ENCODE peak calls at places on chromosomes 2 and 18, in nine cellular contexts. T, X, Z, M, J, V, D, C and P are unnamed samples.

GRCh38 chr2:204177977-204178522 is 241.5 kb downstream of the ICOS start:
- DNase-seq in T (no peak), X (peak; percentile 16), Z (no peak), M (peak; percentile 49), J (no peak), V (no peak), D (peak; percentile 4), C (peak; percentile 16), P (peak; percentile 48)

GRCh38 chr2:230430957-230431635 is 15.1 kb downstream of the SP100 start:
- DNase-seq in T (no peak), X (no peak), Z (no peak), M (no peak), J (no peak), V (no peak), D (no peak), C (no peak), P (no peak)

GRCh38 chr2:127233710-127234109 is 13.6 kb upstream of the CYP27C1 start:
- DNase-seq in T (no peak), X (no peak), Z (no peak), M (no peak), J (no peak), V (no peak), D (no peak), C (no peak), P (no peak)

GRCh38 chr2:201137505-201138400 is 21.8 kb downstream of the CFLAR start:
- DNase-seq in T (no peak), X (no peak), Z (no peak), M (no peak), J (no peak), V (no peak), D (no peak), C (no peak), P (no peak)

GRCh38 chr2:147149589-147150245 is 695.1 kb upstream of the ACVR2A start:
- DNase-seq in T (no peak), X (peak; percentile 47), Z (no peak), M (no peak), J (no peak), V (no peak), D (peak; percentile 69), C (peak; percentile 51), P (peak; percentile 26)

GRCh38 chr2:108573070-108573469 is 38.8 kb downstream of the LIMS1 start:
- DNase-seq in T (no peak), X (peak; percentile 84), Z (no peak), M (no peak), J (no peak), V (no peak), D (peak; percentile 91), C (peak; percentile 94), P (peak; percentile 71)

GRCh38 chr2:57881998-57882884 is 164.4 kb upstream of the VRK2 start:
- DNase-seq in T (no peak), X (peak; percentile 30), Z (peak; percentile 67), M (no peak), J (no peak), V (no peak), D (peak; percentile 38), C (peak; percentile 62), P (no peak)

GRCh38 chr2:185069107-185069506 is 470.8 kb downstream of the ZNF804A start:
- DNase-seq in T (no peak), X (no peak), Z (no peak), M (no peak), J (no peak), V (no peak), D (no peak), C (no peak), P (no peak)

GRCh38 chr2:110875384-110875725 is 143.0 kb downstream of the ACOXL start:
- DNase-seq in T (no peak), X (no peak), Z (no peak), M (no peak), J (no peak), V (no peak), D (no peak), C (no peak), P (no peak)

GRCh38 chr2:110873056-110873502 is 140.7 kb downstream of the ACOXL start:
- DNase-seq in T (no peak), X (no peak), Z (no peak), M (no peak), J (no peak), V (no peak), D (no peak), C (no peak), P (no peak)

GRCh38 chr2:110873597-110874525 is 141.5 kb downstream of the ACOXL start:
- DNase-seq in T (no peak), X (no peak), Z (no peak), M (no peak), J (no peak), V (no peak), D (no peak), C (no peak), P (no peak)

GRCh38 chr2:110876167-110876999 is 144.0 kb downstream of the ACOXL start:
- DNase-seq in T (no peak), X (no peak), Z (no peak), M (no peak), J (no peak), V (no peak), D (no peak), C (no peak), P (no peak)

DNA sequence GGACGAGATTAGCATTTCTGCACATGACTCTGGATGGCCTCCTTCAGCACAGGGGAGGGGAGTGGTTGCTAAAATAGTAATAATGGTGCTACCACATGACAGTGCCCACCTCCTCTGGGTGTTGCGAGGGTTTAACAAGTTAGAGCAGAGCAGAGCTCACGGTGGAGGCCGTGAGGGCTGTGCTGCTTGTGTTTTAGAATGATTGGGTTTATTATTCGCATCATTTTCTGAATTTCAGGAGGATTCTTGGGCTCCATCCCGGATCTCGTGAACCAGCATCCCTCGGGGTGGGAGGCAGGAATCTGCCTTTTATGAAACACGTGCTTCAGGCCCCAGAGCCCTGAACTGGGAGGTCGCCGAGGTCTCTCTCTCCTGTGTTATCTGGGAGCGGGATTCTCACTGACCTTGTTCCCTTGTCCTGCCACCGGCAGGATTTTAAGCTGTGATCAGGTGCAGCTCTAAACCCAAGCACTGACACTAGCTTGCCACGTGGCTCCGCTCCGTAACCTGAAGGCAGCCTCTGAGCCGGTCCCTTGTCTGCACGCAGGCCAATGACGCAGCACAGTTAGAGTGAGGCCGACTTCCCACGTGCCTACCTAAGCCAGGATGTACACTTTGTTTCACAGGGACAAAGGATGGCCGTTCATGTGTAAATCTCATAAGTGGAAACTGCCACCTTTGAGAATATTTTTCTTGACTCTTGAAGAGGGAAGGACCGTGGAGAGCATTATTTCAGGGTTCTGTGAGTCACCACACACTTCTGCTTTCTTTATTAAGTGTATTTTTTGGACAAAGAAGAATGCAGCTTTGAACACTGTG is 142.4 kb downstream of the ACOXL start:
- DNase-seq in T (no peak), X (no peak), Z (no peak), M (no peak), J (no peak), V (no peak), D (no peak), C (no peak), P (no peak)
- TF ChIP-seq CTCF in T (no peak), X (no peak), Z (no peak), M (no peak), J (no peak), V (no peak), D (no peak), C (no peak), P (no peak)

GRCh38 chr2:231706731-231707624 is 1.3 kb upstream of the PTMA start:
- DNase-seq in T (peak; percentile 90), X (peak; percentile 99), Z (peak; percentile 94), M (peak; percentile 99), J (peak; percentile 99), V (peak; percentile 97), D (peak; percentile 99), C (peak; percentile 99), P (peak; percentile 99)

GRCh38 chr2:231708773-231709635 is 679 bp downstream of the PTMA start:
- DNase-seq in T (no peak), X (peak; percentile 38), Z (no peak), M (peak; percentile 58), J (no peak), V (no peak), D (peak; percentile 37), C (peak; percentile 37), P (peak; percentile 32)

GRCh38 chr2:231709636-231709980 is 1.3 kb downstream of the PTMA start:
- DNase-seq in T (no peak), X (no peak), Z (no peak), M (no peak), J (no peak), V (no peak), D (peak; percentile 26), C (no peak), P (peak; percentile 22)

GRCh38 chr2:231707625-231708049 is 688 bp upstream of the PTMA start:
- DNase-seq in T (no peak), X (peak; percentile 55), Z (no peak), M (peak; percentile 52), J (peak; percentile 73), V (no peak), D (peak; percentile 26), C (peak; percentile 47), P (peak; percentile 50)

GRCh38 chr2:231708050-231708772 is at the start of gene PTMA:
- DNase-seq in T (peak; percentile 96), X (peak; percentile 100), Z (peak; percentile 88), M (peak; percentile 99), J (peak; percentile 100), V (peak; percentile 100), D (peak; percentile 100), C (peak; percentile 100), P (peak; percentile 100)
- TF ChIP-seq CTCF in T (no peak), X (no peak), Z (no peak), M (no peak), J (peak; percentile 38), V (no peak), D (no peak), C (no peak), P (no peak)

DNA sequence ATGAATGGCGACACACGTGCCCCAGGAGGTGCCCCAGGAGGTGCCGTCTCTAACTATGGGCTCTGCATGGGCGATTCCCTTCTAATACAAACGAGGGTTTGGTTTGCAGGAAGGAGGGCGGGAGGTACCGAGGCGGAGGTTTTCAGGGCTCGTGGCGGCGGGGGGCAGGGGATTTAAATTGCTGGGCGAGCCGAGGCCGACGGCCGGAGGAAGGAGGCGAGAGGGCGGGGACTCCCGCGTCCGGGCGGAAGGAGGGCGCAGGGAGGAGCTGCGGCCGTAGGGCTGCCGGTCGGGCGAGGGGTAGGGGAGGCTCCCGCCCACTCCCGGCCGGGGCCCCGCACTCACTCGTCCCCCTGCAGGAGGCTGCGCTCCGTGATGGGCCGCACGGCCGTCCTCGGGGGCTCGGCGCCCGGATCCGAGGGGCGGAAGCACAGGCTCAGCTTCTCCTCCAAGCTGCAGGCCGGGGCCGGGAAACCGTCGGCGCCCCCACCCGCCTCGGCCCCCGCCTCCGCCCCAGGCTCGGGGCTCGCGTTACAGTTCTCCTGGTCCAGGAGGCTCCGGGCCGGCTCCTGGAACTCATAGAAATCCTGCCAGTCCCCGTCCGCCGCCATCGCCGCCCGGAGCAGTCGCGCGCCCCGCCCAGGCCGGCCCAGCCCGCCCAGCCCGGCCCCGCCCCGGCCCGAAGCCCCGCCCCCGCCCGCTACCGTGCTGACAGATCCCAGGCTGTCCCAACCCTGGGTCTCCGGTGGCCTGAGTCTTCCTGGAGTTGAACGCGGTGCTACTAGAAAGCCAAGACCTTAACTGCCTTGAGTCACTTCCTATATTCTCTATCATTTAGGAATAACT is at the start of gene FEZ2:
- DNase-seq in T (no peak), X (peak; percentile 75), Z (peak; percentile 78), M (peak; percentile 78), J (peak; percentile 62), V (peak; percentile 29), D (peak; percentile 78), C (peak; percentile 55), P (peak; percentile 73)
- TF ChIP-seq CTCF in T (peak; percentile 6), X (no peak), Z (no peak), M (no peak), J (no peak), V (no peak), D (no peak), C (no peak), P (no peak)

DNA sequence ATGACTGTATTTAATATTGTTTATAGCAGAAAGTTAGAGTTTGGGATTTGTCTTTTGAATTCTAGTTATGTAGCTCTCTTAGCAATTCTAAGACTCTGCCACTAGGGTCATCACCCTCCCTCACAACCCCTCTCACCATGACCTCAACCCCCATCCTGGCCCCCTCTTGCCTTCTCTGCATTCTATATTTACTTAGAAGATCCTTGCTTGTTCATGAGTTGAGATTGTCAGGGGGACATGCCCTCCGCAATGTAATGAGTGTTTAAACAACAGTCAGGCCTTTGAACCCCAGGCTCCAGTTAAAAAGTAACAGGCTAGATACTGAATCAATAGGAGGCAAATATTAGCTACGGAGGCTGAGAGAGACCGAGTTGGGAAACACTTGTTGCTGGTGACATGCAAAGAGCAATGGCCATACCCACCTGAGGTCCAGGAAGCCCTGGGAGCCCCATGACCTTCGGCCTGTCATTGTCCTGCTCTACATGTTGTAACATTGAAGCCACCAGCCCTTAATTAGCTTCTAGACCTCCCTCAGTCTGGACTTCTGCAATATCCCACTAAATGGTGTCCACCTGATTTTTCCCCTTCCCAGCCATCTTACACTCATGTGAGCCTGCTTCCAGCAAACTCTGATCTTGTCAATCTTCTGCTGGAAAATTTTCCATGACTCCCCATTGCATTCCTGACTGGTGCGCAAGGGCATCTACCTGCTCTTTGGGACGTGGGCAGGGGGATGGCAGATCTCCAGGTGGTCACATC is 221.1 kb downstream of the ALPK2 start:
- DNase-seq in T (no peak), X (no peak), Z (no peak), M (no peak), J (no peak), V (no peak), D (no peak), C (no peak), P (no peak)
- TF ChIP-seq CTCF in T (no peak), X (no peak), Z (no peak), M (no peak), J (no peak), V (no peak), D (no peak), C (no peak), P (no peak)